ENCODE peak calls at places on chromosomes 1 and 21, in four cellular contexts. One of them, this sample, is unnamed.

GRCh38 chr1:156941675-156942074 is 21.2 kb downstream of the LRRC71 start:
- DNase-seq in AG04450: no peak
- DNase-seq in lower lobe of right lung: no peak
- DNase-seq in Panc1: no peak
- DNase-seq in this sample: no peak

GRCh38 chr1:24893431-24893830 is 36.6 kb downstream of the RUNX3 start:
- DNase-seq in Panc1: no peak
- DNase-seq in AG04450: no peak
- DNase-seq in lower lobe of right lung: peak
- DNase-seq in this sample: no peak

GRCh38 chr21:37546949-37547614 is 180.5 kb downstream of the DYRK1A start:
- DNase-seq in lower lobe of right lung: no peak
- DNase-seq in AG04450: no peak
- DNase-seq in Panc1: no peak
- DNase-seq in this sample: no peak

GRCh38 chr1:34926156-34926555 is 3.3 kb downstream of the DLGAP3 start:
- DNase-seq in AG04450: no peak
- DNase-seq in lower lobe of right lung: no peak
- DNase-seq in Panc1: no peak
- DNase-seq in this sample: no peak

GRCh38 chr1:225865514-225865913 is 16.7 kb downstream of the TMEM63A start:
- DNase-seq in lower lobe of right lung: no peak
- DNase-seq in Panc1: no peak
- DNase-seq in AG04450: no peak
- DNase-seq in this sample: no peak

GRCh38 chr21:45498646-45499000 is 43.6 kb downstream of the SLC19A1 start:
- DNase-seq in lower lobe of right lung: peak
- DNase-seq in Panc1: no peak
- DNase-seq in AG04450: no peak
- DNase-seq in this sample: no peak

GRCh38 chr1:150628766-150629114 is 672 bp downstream of the ENSA start:
- DNase-seq in Panc1: no peak
- DNase-seq in AG04450: no peak
- DNase-seq in lower lobe of right lung: no peak
- DNase-seq in this sample: no peak

GRCh38 chr1:29991815-29992214 is 731.6 kb downstream of the MATN1 start:
- DNase-seq in lower lobe of right lung: no peak
- DNase-seq in AG04450: no peak
- DNase-seq in Panc1: no peak
- DNase-seq in this sample: no peak

GRCh38 chr1:206691604-206692003 is 6.9 kb downstream of the MAPKAPK2 start:
- DNase-seq in Panc1: no peak
- DNase-seq in AG04450: no peak
- DNase-seq in lower lobe of right lung: no peak
- DNase-seq in this sample: no peak

GRCh38 chr1:109495738-109496137 is 1.8 kb downstream of the CYB561D1 start:
- DNase-seq in AG04450: no peak
- DNase-seq in lower lobe of right lung: no peak
- DNase-seq in Panc1: no peak
- DNase-seq in this sample: no peak

GRCh38 chr1:167767794-167768193 is 46.0 kb downstream of the MPZL1 start:
- DNase-seq in AG04450: no peak
- DNase-seq in Panc1: no peak
- DNase-seq in lower lobe of right lung: no peak
- DNase-seq in this sample: no peak

GRCh38 chr1:16618719-16619118 is 5.4 kb upstream of the NBPF1 start:
- DNase-seq in AG04450: no peak
- DNase-seq in lower lobe of right lung: peak
- DNase-seq in Panc1: no peak
- DNase-seq in this sample: no peak

GRCh38 chr21:44582055-44582454 is 1.7 kb upstream of the KRTAP10-5 start:
- DNase-seq in Panc1: no peak
- DNase-seq in lower lobe of right lung: no peak
- DNase-seq in AG04450: no peak
- DNase-seq in this sample: no peak

GRCh38 chr1:23273450-23274133 is 56.3 kb upstream of the HTR1D start:
- DNase-seq in lower lobe of right lung: no peak
- DNase-seq in AG04450: peak
- DNase-seq in Panc1: no peak
- DNase-seq in this sample: peak

GRCh38 chr1:25666437-25666836 is 49.8 kb downstream of the MAN1C1 start:
- DNase-seq in lower lobe of right lung: no peak
- DNase-seq in AG04450: no peak
- DNase-seq in Panc1: no peak
- DNase-seq in this sample: no peak

GRCh38 chr1:231774719-231775322 is 148.2 kb downstream of the DISC1 start:
- DNase-seq in lower lobe of right lung: no peak
- DNase-seq in AG04450: no peak
- DNase-seq in Panc1: no peak
- DNase-seq in this sample: no peak

GRCh38 chr1:8384577-8384976 is 66.7 kb downstream of the SLC45A1 start:
- DNase-seq in Panc1: no peak
- DNase-seq in AG04450: no peak
- DNase-seq in lower lobe of right lung: no peak
- DNase-seq in this sample: no peak

GRCh38 chr1:47703981-47704596 is 266.2 kb downstream of the FOXD2 start:
- DNase-seq in lower lobe of right lung: no peak
- DNase-seq in Panc1: peak
- DNase-seq in AG04450: no peak
- DNase-seq in this sample: peak
- TF ChIP-seq CTCF in lower lobe of right lung: peak
- TF ChIP-seq CTCF in Panc1: no peak
- TF ChIP-seq CTCF in AG04450: peak
- TF ChIP-seq CTCF in this sample: peak

DNA sequence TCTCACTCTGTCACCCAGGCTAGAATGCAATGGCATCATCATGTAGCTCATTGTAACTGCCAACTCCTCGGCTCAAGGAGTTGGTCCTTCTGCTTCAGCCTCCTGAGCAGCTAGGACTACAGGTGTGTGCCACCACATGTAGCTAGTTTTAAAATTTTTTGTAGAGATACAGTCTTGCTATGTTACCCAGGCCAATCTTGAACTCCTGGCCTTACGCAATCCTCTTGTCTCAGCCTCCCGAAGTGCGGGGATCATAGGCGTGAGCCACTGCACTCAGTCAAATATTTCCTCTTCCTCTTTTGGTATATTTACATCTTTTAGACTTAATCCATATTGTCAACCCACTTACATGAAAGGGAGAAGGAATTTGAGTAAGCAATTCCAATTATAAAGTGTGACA is 121.1 kb downstream of the EVI5 start:
- DNase-seq in Panc1: no peak
- DNase-seq in AG04450: no peak
- DNase-seq in lower lobe of right lung: no peak
- DNase-seq in this sample: no peak
- TF ChIP-seq CTCF in Panc1: no peak
- TF ChIP-seq CTCF in AG04450: no peak
- TF ChIP-seq CTCF in lower lobe of right lung: no peak
- TF ChIP-seq CTCF in this sample: no peak

GRCh38 chr1:41918450-41919043 is at the start of gene HIVEP3:
- DNase-seq in AG04450: no peak
- DNase-seq in Panc1: no peak
- DNase-seq in lower lobe of right lung: no peak
- DNase-seq in this sample: no peak
- TF ChIP-seq CTCF in AG04450: peak
- TF ChIP-seq CTCF in Panc1: peak
- TF ChIP-seq CTCF in lower lobe of right lung: peak
- TF ChIP-seq CTCF in this sample: no peak

GRCh38 chr1:21217812-21218596 is 41.3 kb upstream of the EIF4G3 start:
- DNase-seq in AG04450: no peak
- DNase-seq in Panc1: no peak
- DNase-seq in lower lobe of right lung: peak
- DNase-seq in this sample: no peak
- TF ChIP-seq CTCF in AG04450: peak
- TF ChIP-seq CTCF in Panc1: no peak
- TF ChIP-seq CTCF in lower lobe of right lung: peak
- TF ChIP-seq CTCF in this sample: peak

GRCh38 chr1:153624965-153625611 is 2.2 kb downstream of the S100A13 start:
- DNase-seq in Panc1: no peak
- DNase-seq in lower lobe of right lung: no peak
- DNase-seq in AG04450: no peak
- DNase-seq in this sample: no peak

GRCh38 chr1:153628638-153629342 is 556 bp downstream of the S100A1 start:
- DNase-seq in Panc1: no peak
- DNase-seq in AG04450: no peak
- DNase-seq in lower lobe of right lung: no peak
- DNase-seq in this sample: no peak

GRCh38 chr1:153626477-153626928 is 802 bp downstream of the S100A13 start:
- DNase-seq in AG04450: no peak
- DNase-seq in Panc1: no peak
- DNase-seq in lower lobe of right lung: no peak
- DNase-seq in this sample: no peak

GRCh38 chr1:153627797-153628626 is at the start of gene S100A1:
- DNase-seq in AG04450: no peak
- DNase-seq in Panc1: no peak
- DNase-seq in lower lobe of right lung: no peak
- DNase-seq in this sample: no peak

DNA sequence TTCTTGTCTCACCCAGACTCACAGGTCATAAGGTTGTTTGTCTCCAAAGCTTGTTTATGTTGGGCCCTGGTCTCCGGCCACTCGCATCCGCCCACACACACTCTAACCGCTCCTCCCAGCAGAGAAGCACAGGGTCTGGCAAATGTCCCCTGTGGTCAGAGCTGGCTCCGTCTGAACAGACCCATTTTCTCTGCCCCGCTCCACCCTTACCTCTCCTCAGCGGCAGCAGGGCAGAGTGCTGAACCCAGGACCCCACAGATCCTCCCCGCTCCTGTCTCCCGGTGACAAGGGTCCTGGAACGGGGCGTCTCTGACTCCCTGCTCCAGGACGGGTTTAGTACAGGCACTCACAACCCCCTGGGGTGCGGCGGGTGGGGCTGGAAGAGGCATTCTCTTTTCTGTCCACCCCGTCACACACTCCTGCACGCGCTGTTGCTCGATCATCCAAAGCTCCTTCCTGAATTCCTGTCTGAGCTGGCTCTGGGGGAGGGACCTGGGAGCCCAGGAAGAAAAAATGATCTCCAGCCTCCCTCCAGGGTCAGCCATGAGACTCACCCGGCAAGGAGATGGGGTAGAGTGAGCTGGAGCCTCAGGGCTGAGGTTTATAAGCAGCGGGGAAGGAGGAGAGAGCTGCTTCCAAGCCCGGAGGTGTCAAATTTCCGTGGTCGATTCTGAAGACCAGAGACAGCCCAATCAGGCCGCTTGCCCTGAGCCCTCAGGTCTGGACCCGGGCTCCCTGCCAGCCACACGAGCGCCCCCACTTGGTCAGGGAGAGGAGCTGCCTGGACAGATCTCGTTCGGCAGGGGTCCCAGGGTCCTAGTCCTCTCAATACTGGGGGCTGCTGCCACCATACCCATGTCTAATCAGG is at the start of gene S100A13:
- DNase-seq in Panc1: no peak
- DNase-seq in lower lobe of right lung: peak
- DNase-seq in AG04450: peak
- DNase-seq in this sample: peak
- TF ChIP-seq CTCF in Panc1: peak
- TF ChIP-seq CTCF in lower lobe of right lung: peak
- TF ChIP-seq CTCF in AG04450: peak
- TF ChIP-seq CTCF in this sample: peak

This sample was measured in HFF-Myc.